ENCODE peak calls at places on chromosomes 11 and 22, in four cellular contexts. K is WTC11, D is HepG2, I is K562. Y is an unnamed sample.

GRCh38 chr11:129346916-129347315 is 28.7 kb upstream of the BARX2 start:
- DNase-seq in D (no peak), K (no peak), I (no peak), Y (no peak)

GRCh38 chr22:28231423-28231822 is 312.4 kb upstream of the PITPNB start:
- DNase-seq in D (peak), I (no peak), K (no peak), Y (peak)

GRCh38 chr11:44964526-44965209 is 14.0 kb upstream of the TP53I11 start:
- DNase-seq in D (no peak), I (no peak), K (no peak), Y (no peak)

GRCh38 chr11:119169272-119169719 is 771 bp downstream of the NLRX1 start:
- DNase-seq in I (no peak), D (peak), K (peak), Y (peak)

GRCh38 chr11:75851203-75851602 is 36.2 kb downstream of the UVRAG start:
- DNase-seq in D (no peak), K (no peak), I (no peak), Y (no peak)

GRCh38 chr11:13880719-13881118 is 81.8 kb upstream of the SPON1 start:
- DNase-seq in I (no peak), K (no peak), D (no peak), Y (no peak)

GRCh38 chr11:111086058-111086457 is 159.5 kb upstream of the POU2AF2 start:
- DNase-seq in I (no peak), K (peak), D (peak), Y (no peak)

GRCh38 chr11:130103296-130103814 is 33.7 kb downstream of the APLP2 start:
- DNase-seq in D (no peak), K (no peak), I (peak), Y (peak)

GRCh38 chr11:15911377-15912044 is 444.8 kb downstream of the SOX6 start:
- DNase-seq in I (no peak), D (no peak), K (no peak), Y (no peak)

GRCh38 chr11:15889972-15890371 is 466.4 kb downstream of the SOX6 start:
- DNase-seq in K (no peak), D (no peak), I (no peak), Y (no peak)

GRCh38 chr11:70029115-70029830 is 48.8 kb upstream of the ANO1 start:
- DNase-seq in D (no peak), K (no peak), I (no peak), Y (no peak)

GRCh38 chr11:88555829-88556202 is 218.3 kb upstream of the CTSC start:
- DNase-seq in D (no peak), K (no peak), I (no peak), Y (no peak)

GRCh38 chr11:72789493-72790131 is 4.2 kb downstream of the STARD10 start:
- DNase-seq in K (no peak), I (no peak), D (no peak), Y (no peak)

GRCh38 chr11:130601764-130602163 is 153.3 kb downstream of the ADAMTS15 start:
- DNase-seq in I (no peak), D (no peak), K (no peak), Y (no peak)

GRCh38 chr11:61697093-61697492 is 16.9 kb downstream of the DAGLA start:
- DNase-seq in I (no peak), D (no peak), K (no peak), Y (no peak)

GRCh38 chr11:1890856-1891830 is 552 bp downstream of the PRR33 start:
- DNase-seq in I (no peak), K (no peak), D (no peak), Y (no peak)

GRCh38 chr11:1888811-1889526 is 2.7 kb downstream of the PRR33 start:
- DNase-seq in K (no peak), I (no peak), D (no peak), Y (no peak)

GRCh38 chr11:1889527-1889930 is 2.2 kb downstream of the PRR33 start:
- DNase-seq in D (no peak), K (no peak), I (no peak), Y (no peak)

GRCh38 chr11:1891831-1892115 is at the start of gene PRR33:
- DNase-seq in D (no peak), K (no peak), I (no peak), Y (no peak)

DNA sequence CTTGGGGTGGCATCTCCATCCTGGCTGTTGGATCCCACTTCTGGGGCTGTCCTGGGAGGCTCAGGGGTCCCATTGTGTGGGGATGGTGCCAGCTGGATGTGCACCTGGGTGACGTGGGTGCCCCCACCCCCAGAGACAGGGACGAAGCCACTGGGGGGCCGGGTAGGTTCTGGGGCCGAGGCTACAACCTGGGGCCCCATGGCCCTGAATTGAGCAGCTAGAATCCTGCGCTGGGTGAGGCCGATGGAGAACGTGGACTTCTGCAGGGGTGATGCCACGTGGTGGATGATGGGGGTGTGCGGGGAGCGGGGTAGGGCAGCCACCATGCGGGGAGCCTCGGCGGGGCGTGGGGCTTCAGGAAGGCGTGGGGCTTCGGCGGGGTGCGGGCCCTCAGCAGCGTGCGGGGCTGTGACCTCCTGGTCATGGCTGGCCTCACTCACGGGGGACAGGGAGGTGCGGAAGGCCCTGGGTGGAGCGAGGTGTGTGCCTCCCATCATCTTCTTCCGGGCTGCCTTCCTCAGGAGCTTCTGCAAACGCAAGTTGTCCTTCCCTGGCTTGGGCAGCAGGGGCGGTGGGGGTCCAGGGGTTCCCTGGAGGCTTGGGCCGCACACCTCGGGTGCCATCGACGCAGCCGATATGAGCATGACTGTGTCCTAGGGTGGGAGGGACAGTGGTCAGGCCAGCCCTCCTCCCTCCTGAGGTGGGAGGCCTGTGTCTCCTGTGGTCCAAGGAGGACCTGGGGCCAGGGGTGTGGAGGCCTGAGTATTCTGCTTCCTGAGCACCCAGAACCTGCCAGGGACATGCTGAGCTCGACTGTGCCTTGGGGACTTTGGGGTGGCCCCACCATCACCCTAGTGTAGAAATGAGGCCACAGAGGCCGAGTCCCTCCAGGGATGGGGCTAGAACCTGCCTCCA is 1.5 kb downstream of the PRR33 start:
- DNase-seq in I (no peak), K (no peak), D (no peak), Y (no peak)
- TF ChIP-seq ELF4 in I (no peak), K (no peak), D (no peak), Y (no peak)

GRCh38 chr22:44486538-44486937 is 11.5 kb downstream of the RTL6 start:
- DNase-seq in D (no peak), K (no peak), I (no peak), Y (no peak)

GRCh38 chr22:44485494-44485893 is 12.5 kb downstream of the RTL6 start:
- DNase-seq in D (no peak), K (no peak), I (no peak), Y (no peak)

GRCh38 chr22:44484618-44485017 is 13.4 kb downstream of the RTL6 start:
- DNase-seq in K (no peak), I (no peak), D (no peak), Y (no peak)

GRCh38 chr22:44479662-44480061 is 18.4 kb downstream of the RTL6 start:
- DNase-seq in D (no peak), I (no peak), K (no peak), Y (no peak)

DNA sequence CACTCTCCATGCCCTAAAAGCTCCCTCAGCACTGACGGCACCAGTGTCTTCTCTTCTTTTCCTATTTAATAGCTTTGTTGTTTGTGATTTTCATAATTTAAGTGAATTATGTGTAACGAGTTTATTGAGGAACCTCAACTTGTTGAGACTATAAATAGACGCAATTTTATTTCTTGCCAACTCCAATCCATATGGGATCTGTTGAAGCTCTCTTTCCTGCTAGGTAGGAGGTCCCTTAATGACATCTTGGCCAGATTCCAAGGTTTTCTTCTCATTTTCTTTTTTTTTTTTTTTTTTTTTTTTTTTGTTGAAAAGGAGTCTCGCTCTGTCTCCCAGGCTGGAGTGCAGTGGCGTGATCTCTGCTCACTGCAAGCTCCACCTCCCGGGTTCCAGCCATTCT is 14.2 kb downstream of the RTL6 start:
- DNase-seq in I (no peak), D (no peak), K (no peak), Y (no peak)
- TF ChIP-seq ELF4 in I (no peak), D (no peak), K (no peak), Y (no peak)

DNA sequence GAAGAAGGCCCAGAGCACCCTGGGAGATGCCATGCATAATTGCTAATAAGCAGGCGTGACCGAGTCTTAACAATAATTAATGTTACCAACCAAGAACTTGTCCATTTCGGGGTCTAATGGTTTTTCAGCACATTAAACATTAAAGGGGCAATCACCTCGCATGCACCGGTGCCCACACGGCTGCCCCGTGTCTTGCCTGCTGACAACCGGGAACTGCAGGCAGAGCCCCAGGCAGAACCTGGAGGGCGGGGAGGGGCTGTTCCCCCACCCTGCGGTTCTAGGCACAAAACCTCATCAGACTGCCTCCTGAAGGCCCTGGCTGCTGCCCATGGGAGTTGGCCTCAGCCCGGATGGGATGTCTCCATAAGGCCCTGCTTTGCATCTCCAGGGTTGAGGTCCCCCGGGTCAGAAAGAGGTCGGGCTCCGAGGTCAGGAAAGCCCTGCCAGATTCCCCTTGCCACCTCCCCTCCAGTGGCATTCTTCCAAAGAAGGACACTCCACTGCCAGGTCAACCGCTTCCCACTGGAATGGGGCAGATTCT is 168.9 kb downstream of the BUD13 start:
- DNase-seq in I (no peak), K (no peak), D (no peak), Y (no peak)
- TF ChIP-seq ELF4 in I (no peak), K (no peak), D (no peak), Y (no peak)

DNA sequence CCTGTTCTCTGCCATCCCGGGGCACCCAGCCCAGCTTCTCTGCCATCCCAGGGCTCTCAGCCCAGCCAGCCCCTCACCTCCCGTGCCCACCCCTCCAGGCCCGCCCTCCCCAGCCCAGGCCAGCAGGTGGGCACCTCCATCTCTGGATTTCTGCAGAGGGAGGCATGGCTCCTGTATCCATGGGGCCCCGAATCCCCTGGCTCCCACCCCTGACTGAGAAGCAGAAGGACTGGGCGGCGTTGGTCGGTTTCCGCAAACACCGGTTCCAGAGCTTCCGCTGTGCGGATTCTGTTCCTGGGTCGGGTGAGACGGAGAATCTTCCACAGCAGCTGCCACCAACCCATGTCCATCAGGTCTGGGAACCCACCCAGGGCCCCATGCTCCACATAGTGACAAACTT is 240.3 kb downstream of the BRD1 start:
- DNase-seq in K (no peak), I (no peak), D (no peak), Y (no peak)
- TF ChIP-seq ELF4 in K (no peak), I (no peak), D (no peak), Y (no peak)

GRCh38 chr11:114162719-114163123 is 103.2 kb downstream of the ZBTB16 start:
- DNase-seq in I (no peak), D (no peak), K (no peak), Y (peak)
- TF ChIP-seq ELF4 in I (no peak), D (no peak), K (no peak), Y (no peak)

GRCh38 chr11:78112588-78113275 is 26.7 kb downstream of the ALG8 start:
- DNase-seq in D (no peak), K (no peak), I (no peak), Y (no peak)
- TF ChIP-seq ELF4 in D (no peak), K (no peak), I (no peak), Y (no peak)

DNA sequence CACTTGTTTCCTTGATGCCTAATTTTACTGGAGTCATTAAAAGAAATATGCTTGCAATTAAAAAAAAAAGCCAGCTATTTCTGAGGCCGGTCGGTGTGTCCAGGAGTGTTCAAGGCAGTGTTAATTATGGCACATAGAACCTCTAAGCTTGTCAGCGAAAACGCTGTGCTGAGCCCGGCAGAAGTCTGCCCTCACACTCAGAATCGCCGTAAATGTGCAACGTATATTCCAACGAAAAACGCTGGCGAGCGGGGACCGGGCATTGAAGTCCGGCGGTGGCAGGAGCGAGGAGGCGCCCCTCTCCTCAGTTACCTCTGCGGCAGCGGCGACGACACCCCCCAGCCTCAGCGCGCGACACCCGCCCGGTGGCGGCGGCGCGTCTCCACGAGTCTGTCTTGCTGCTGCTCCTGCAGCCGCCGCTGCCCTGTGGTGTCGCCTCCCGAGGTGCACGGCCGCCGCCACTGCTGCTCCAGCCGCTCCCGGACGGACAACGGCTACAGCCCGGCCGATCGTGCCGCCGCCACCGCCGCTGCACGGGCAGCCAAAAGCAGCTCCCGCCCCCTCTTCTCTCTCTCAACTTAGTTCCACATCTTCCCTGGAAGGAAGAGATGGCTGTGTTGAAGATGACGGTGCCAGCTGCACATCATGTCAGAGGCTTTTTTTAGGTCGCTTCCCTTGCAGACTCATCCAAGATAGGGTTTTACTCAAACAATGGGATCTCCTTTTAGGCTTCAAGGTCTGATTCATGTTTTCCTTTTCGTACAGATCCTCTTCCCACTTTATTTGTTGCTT is 56.0 kb downstream of the JAM3 start:
- DNase-seq in K (peak), D (no peak), I (peak), Y (no peak)
- TF ChIP-seq ELF4 in K (no peak), D (no peak), I (no peak), Y (no peak)

GRCh38 chr11:115616941-115617340 is 112.7 kb upstream of the CADM1 start:
- DNase-seq in D (no peak), I (no peak), K (no peak), Y (no peak)
- TF ChIP-seq ELF4 in D (no peak), I (no peak), K (no peak), Y (no peak)

GRCh38 chr22:50118129-50118528 is 28.3 kb downstream of the MOV10L1 start:
- DNase-seq in D (no peak), I (no peak), K (no peak), Y (no peak)

GRCh38 chr22:50118557-50119168 is 28.9 kb downstream of the MOV10L1 start:
- DNase-seq in K (no peak), I (peak), D (peak), Y (no peak)

GRCh38 chr22:50114221-50114981 is 24.6 kb downstream of the MOV10L1 start:
- DNase-seq in K (no peak), D (no peak), I (no peak), Y (no peak)

GRCh38 chr22:50117168-50117762 is 27.5 kb downstream of the MOV10L1 start:
- DNase-seq in I (peak), K (no peak), D (no peak), Y (no peak)

DNA sequence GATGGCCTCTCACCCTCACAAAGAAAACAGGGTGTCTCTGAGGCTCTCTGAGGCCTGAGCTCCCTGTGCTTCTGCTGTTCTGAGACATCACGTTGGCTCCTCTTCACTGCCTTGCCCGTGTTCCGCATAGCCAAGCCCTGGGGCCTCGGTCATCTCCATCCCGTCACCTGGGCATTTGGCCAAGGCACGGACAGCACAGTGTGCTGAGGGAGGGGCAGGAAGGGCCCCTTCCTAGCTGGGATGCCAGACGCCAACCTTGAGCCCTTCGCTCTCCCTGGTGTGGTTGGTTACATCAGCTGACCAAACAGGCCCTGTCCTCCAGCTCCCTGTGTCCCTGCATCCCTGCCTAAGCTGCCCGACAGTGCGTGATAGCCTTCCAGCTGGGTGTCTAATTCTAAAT is 25.9 kb downstream of the MOV10L1 start:
- DNase-seq in D (peak), K (no peak), I (no peak), Y (no peak)
- TF ChIP-seq ELF4 in D (no peak), K (no peak), I (no peak), Y (no peak)